ENCODE peak calls at places on chromosomes 7 and 10, in nine cellular contexts. T is ovary, G is H1, R is upper lobe of left lung, X is aorta, B is transverse colon, N is GM23248, O is IMR-90, M is keratinocyte. W is an unnamed sample.

GRCh38 chr7:151695856-151696555 is 176.3 kb upstream of the RHEB start:
- DNase-seq in X (peak; percentile 41), N (no peak), G (no peak), O (no peak), M (peak; percentile 81), R (no peak), B (no peak), T (no peak), W (peak; percentile 65)

GRCh38 chr7:37037286-37037685 is 313.0 kb upstream of the AOAH start:
- DNase-seq in B (no peak), O (no peak), N (no peak), G (no peak), T (no peak), R (no peak), X (no peak), M (no peak), W (no peak)

GRCh38 chr7:115561341-115562110 is 469.0 kb downstream of the TFEC start:
- DNase-seq in T (no peak), R (no peak), M (no peak), X (no peak), G (no peak), O (peak; percentile 79), B (no peak), N (peak; percentile 88), W (no peak)

GRCh38 chr7:100641860-100642533 is 645 bp upstream of the TFR2 start:
- DNase-seq in N (no peak), M (no peak), B (no peak), X (no peak), R (no peak), G (no peak), T (no peak), O (no peak), W (no peak)

GRCh38 chr10:25867321-25867720 is 66.7 kb upstream of the MYO3A start:
- DNase-seq in X (no peak), O (no peak), R (no peak), B (no peak), G (no peak), M (no peak), N (peak; percentile 2), T (no peak), W (no peak)

GRCh38 chr7:25856056-25856780 is 295.8 kb upstream of the NFE2L3 start:
- DNase-seq in G (no peak), T (no peak), R (no peak), N (peak; percentile 74), M (no peak), X (no peak), B (peak; percentile 35), O (peak; percentile 37), W (no peak)

GRCh38 chr10:122492955-122493597 is 31.7 kb downstream of the HTRA1 start:
- DNase-seq in G (no peak), T (peak; percentile 63), X (no peak), N (peak; percentile 91), B (no peak), M (no peak), O (peak; percentile 56), R (no peak), W (no peak)

GRCh38 chr10:33542747-33543505 is 208.5 kb upstream of the NRP1 start:
- DNase-seq in B (no peak), T (no peak), N (peak; percentile 56), X (no peak), G (no peak), R (no peak), O (peak; percentile 36), M (peak; percentile 71), W (no peak)

GRCh38 chr10:34743804-34744203 is 71.3 kb downstream of the PARD3 start:
- DNase-seq in R (no peak), T (no peak), M (peak; percentile 30), G (no peak), B (peak; percentile 33), O (peak; percentile 34), X (peak; percentile 53), N (peak; percentile 88), W (no peak)

GRCh38 chr10:34587002-34587740 is 227.9 kb downstream of the PARD3 start:
- DNase-seq in R (no peak), G (no peak), B (no peak), M (no peak), N (peak; percentile 32), X (no peak), O (peak; percentile 18), T (no peak), W (no peak)

GRCh38 chr10:17001297-17001744 is 128.3 kb downstream of the CUBN start:
- DNase-seq in B (no peak), O (no peak), M (no peak), X (peak; percentile 68), G (no peak), N (peak; percentile 52), R (no peak), T (peak; percentile 48), W (no peak)

GRCh38 chr10:103619424-103620356 is 126.2 kb downstream of the NEURL1 start:
- DNase-seq in N (no peak), B (no peak), O (no peak), G (no peak), X (no peak), R (no peak), M (no peak), T (no peak), W (no peak)

GRCh38 chr10:103620891-103621777 is 127.6 kb downstream of the NEURL1 start:
- DNase-seq in G (no peak), M (no peak), B (no peak), N (no peak), O (no peak), T (no peak), R (no peak), X (no peak), W (no peak)

GRCh38 chr10:103618575-103619423 is 125.3 kb downstream of the NEURL1 start:
- DNase-seq in B (peak; percentile 27), O (no peak), X (peak; percentile 86), T (peak; percentile 82), M (no peak), N (peak; percentile 94), R (no peak), G (no peak), W (no peak)

GRCh38 chr10:103621778-103622115 is 128.2 kb downstream of the NEURL1 start:
- DNase-seq in G (no peak), O (no peak), R (no peak), B (no peak), N (no peak), M (no peak), T (no peak), X (no peak), W (no peak)

GRCh38 chr10:103620357-103620749 is 126.8 kb downstream of the NEURL1 start:
- DNase-seq in T (no peak), M (no peak), G (no peak), O (no peak), N (no peak), X (no peak), R (no peak), B (no peak), W (no peak)
- H3K4me1 ChIP-seq in T (peaks cover 37% of the 10 kb centered on the region), M (no peaks in the 10 kb centered on the region), G (no peaks in the 10 kb centered on the region), O (peaks cover 11% of the 10 kb centered on the region), N (peaks cover 46% of the 10 kb centered on the region), X (peaks cover 4% of the 10 kb centered on the region), R (peaks cover 11% of the 10 kb centered on the region), B (peaks cover 43% of the 10 kb centered on the region), W (peaks cover 83% of the 10 kb centered on the region)

DNA sequence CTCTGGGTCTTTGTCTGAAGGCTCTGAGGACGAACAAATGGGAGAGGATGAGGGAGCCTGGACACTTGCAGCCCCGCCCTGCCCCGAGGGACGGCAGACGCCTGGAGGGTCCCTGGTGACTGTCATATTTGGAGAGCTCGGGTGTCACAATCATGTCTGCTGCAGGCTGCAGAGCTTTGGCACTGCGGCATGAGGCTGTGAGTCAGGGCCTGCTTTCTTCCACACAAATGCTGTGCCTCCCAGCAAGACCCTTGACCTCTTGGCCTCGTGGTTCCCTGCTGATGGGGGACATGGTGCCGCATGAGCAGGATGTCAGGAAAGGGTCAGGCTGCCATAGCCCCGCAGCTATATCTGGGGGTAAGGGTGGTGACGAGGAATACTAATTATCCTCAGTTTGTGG is 64.9 kb upstream of the PPIF start:
- DNase-seq in G (no peak), O (no peak), B (no peak), M (no peak), X (no peak), R (no peak), T (no peak), N (no peak), W (no peak)
- H3K27me3 ChIP-seq in G (no peaks in the 10 kb centered on the region), O (no peaks in the 10 kb centered on the region), B (no peaks in the 10 kb centered on the region), M (no peaks in the 10 kb centered on the region), X (no peaks in the 10 kb centered on the region), R (no peaks in the 10 kb centered on the region), T (no peaks in the 10 kb centered on the region), N (no peaks in the 10 kb centered on the region), W (no peaks in the 10 kb centered on the region)

GRCh38 chr7:134806197-134806596 is 26.8 kb downstream of the CALD1 start:
- DNase-seq in N (no peak), B (no peak), O (no peak), T (no peak), X (no peak), R (no peak), M (no peak), G (no peak), W (no peak)

GRCh38 chr7:134811798-134812197 is 32.4 kb downstream of the CALD1 start:
- DNase-seq in O (peak; percentile 60), B (no peak), T (no peak), R (no peak), M (no peak), G (no peak), N (peak; percentile 54), X (no peak), W (no peak)

GRCh38 chr7:134813668-134814067 is 34.2 kb downstream of the CALD1 start:
- DNase-seq in O (peak; percentile 87), R (no peak), N (peak; percentile 60), X (no peak), T (no peak), B (no peak), M (no peak), G (no peak), W (no peak)

GRCh38 chr7:134804854-134805253 is 25.4 kb downstream of the CALD1 start:
- DNase-seq in G (no peak), O (peak; percentile 38), T (no peak), R (no peak), X (no peak), M (no peak), B (no peak), N (no peak), W (no peak)

DNA sequence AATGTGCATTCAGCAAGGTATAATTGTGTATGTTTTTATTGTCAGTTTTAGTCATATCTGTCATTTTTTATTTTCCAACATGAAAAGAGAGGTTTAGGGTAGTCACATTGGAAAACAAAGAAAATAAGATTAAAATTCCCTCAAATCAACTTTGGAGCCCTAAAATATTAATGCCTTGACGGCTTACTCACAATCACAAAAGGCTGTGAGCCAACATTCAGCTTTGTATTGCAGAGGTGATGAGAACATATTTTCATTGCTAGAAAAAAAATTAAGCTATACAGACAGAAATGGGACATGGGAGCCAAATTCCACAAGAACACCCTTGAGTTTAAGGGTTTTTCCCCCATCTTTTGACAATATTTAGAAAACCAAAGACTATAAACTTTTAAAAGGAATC is 30.2 kb downstream of the CALD1 start:
- DNase-seq in M (no peak), G (no peak), O (no peak), R (no peak), B (no peak), X (no peak), N (no peak), T (no peak), W (no peak)
- H3K4me1 ChIP-seq in M (peaks cover 2% of the 10 kb centered on the region), G (no peaks in the 10 kb centered on the region), O (peaks cover 25% of the 10 kb centered on the region), R (peaks cover 5% of the 10 kb centered on the region), B (peaks cover 46% of the 10 kb centered on the region), X (peaks cover 10% of the 10 kb centered on the region), N (peaks cover 69% of the 10 kb centered on the region), T (peaks cover 39% of the 10 kb centered on the region), W (peaks cover 16% of the 10 kb centered on the region)

GRCh38 chr10:131167036-131167860 is 144.3 kb downstream of the TCERG1L start:
- DNase-seq in B (no peak), X (no peak), O (no peak), G (no peak), N (no peak), T (no peak), M (no peak), R (no peak), W (peak; percentile 45)
- H3K27me3 ChIP-seq in B (no peaks in the 10 kb centered on the region), X (no peaks in the 10 kb centered on the region), O (no peaks in the 10 kb centered on the region), G (no peaks in the 10 kb centered on the region), N (no peaks in the 10 kb centered on the region), T (no peaks in the 10 kb centered on the region), M (no peaks in the 10 kb centered on the region), R (no peaks in the 10 kb centered on the region), W (no peaks in the 10 kb centered on the region)